ENCODE peak calls at places on chromosomes 12 and 14, in four cellular contexts. M is H9, D is IMR-90, C is neuronal stem cell. A is an unnamed sample.

GRCh38 chr12:87233636-87234035 is 795.6 kb downstream of the C12orf50 start:
- DNase-seq in M (no peak), D (peak), C (no peak), A (no peak)

GRCh38 chr12:85673921-85674420 is 162.2 kb downstream of the RASSF9 start:
- DNase-seq in M (no peak), D (no peak), C (no peak), A (no peak)

GRCh38 chr12:122026706-122027328 is 5.1 kb downstream of the BCL7A start:
- DNase-seq in M (peak), D (no peak), C (no peak), A (no peak)

GRCh38 chr12:51632598-51632997 is 41.6 kb downstream of the SCN8A start:
- DNase-seq in M (no peak), D (no peak), C (no peak), A (no peak)

GRCh38 chr14:56498112-56498511 is 81.5 kb upstream of the TMEM260 start:
- DNase-seq in M (no peak), D (no peak), C (no peak), A (no peak)

GRCh38 chr14:52837451-52837850 is 46.0 kb upstream of the GNPNAT1 start:
- DNase-seq in M (no peak), D (no peak), C (no peak), A (no peak)

GRCh38 chr14:101215936-101216335 is 312.4 kb upstream of the RTL1 start:
- DNase-seq in M (no peak), D (no peak), C (no peak), A (no peak)

GRCh38 chr12:66965613-66966012 is 286.7 kb upstream of the GRIP1 start:
- DNase-seq in M (no peak), D (no peak), C (no peak), A (no peak)

GRCh38 chr12:126385785-126386184 is 1320.5 kb downstream of the AACS start:
- DNase-seq in M (no peak), D (no peak), C (no peak), A (no peak)

GRCh38 chr12:128069359-128069997 is 197.5 kb upstream of the TMEM132C start:
- DNase-seq in M (peak), D (peak), C (peak), A (peak)

GRCh38 chr12:38995249-38995648 is 89.9 kb upstream of the CPNE8 start:
- DNase-seq in M (no peak), D (no peak), C (no peak), A (no peak)

GRCh38 chr12:27549801-27550652 is 26.0 kb downstream of the PPFIBP1 start:
- DNase-seq in M (peak), D (peak), C (no peak), A (peak)

GRCh38 chr12:130818381-130819247 is 20.4 kb downstream of the STX2 start:
- DNase-seq in M (peak), D (no peak), C (peak), A (peak)

GRCh38 chr12:109192358-109192757 is 76.0 kb downstream of the ACACB start:
- DNase-seq in M (no peak), D (peak), C (no peak), A (peak)

GRCh38 chr12:132560421-132560830 is 50.0 kb downstream of the LRCOL1 start:
- DNase-seq in M (no peak), D (no peak), C (no peak), A (no peak)

GRCh38 chr12:41966916-41967315 is 177.8 kb downstream of the GXYLT1 start:
- DNase-seq in M (no peak), D (no peak), C (no peak), A (no peak)

GRCh38 chr12:96359328-96359727 is 40.9 kb downstream of the CDK17 start:
- DNase-seq in M (no peak), D (no peak), C (no peak), A (no peak)

GRCh38 chr12:9751204-9752144 is 9.2 kb downstream of the CD69 start:
- DNase-seq in M (no peak), D (peak), C (no peak), A (peak)

GRCh38 chr12:12804432-12804886 is 8.7 kb upstream of the DDX47 start:
- DNase-seq in M (no peak), D (peak), C (no peak), A (peak)

GRCh38 chr12:53652366-53652765 is 23.5 kb downstream of the ATP5MC2 start:
- DNase-seq in M (no peak), D (peak), C (no peak), A (peak)

GRCh38 chr14:76348898-76349297 is 27.0 kb upstream of the ESRRB start:
- DNase-seq in M (peak), D (peak), C (peak), A (peak)

GRCh38 chr12:120229583-120230325 is 28.8 kb upstream of the RPLP0 start:
- DNase-seq in M (peak), D (no peak), C (no peak), A (peak)

GRCh38 chr14:72774141-72774540 is 119.8 kb downstream of the DPF3 start:
- DNase-seq in M (no peak), D (no peak), C (no peak), A (no peak)

GRCh38 chr14:84458881-84459280 is 1071.1 kb upstream of the FLRT2 start:
- DNase-seq in M (no peak), D (no peak), C (no peak), A (no peak)

GRCh38 chr12:125105600-125105999 is 40.4 kb downstream of the AACS start:
- DNase-seq in M (no peak), D (no peak), C (no peak), A (no peak)

GRCh38 chr14:66315098-66315497 is 171.1 kb upstream of the CCDC196 start:
- DNase-seq in M (no peak), D (no peak), C (no peak), A (no peak)

GRCh38 chr12:8018666-8019581 is 13.6 kb upstream of the FOXJ2 start:
- DNase-seq in M (peak), D (no peak), C (peak), A (peak)

GRCh38 chr12:95083938-95084337 is 10.5 kb upstream of the NR2C1 start:
- DNase-seq in M (no peak), D (peak), C (peak), A (peak)

DNA sequence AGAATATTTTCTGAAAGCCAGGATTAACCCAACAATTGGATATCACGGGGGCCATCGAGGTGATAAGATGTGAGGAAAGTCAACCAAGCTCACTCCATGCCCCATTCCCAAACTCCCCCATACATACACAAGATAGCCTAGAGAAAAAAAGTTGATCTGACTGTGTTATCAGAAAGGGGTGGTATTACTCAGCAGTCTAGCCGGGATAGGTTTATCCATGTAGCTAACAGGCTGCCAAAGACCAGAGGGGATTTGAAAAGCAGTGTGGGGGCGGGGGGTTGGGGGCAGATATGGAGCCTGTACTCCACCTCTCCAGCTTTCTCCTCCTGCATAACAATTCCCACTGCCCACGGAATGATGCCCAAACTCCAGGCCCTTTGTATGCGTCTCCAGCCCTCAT is 13.2 kb upstream of the MAP1LC3B2 start:
- DNase-seq in M (no peak), D (no peak), C (no peak), A (no peak)
- H3K23ac ChIP-seq in M (no peak), D (no peak), C (no peak), A (no peak)

GRCh38 chr12:46219147-46219891 is 49.5 kb downstream of the SLC38A1 start:
- DNase-seq in M (no peak), D (no peak), C (no peak), A (no peak)
- H2BK120ac ChIP-seq in M (no peak), D (no peak), C (no peak), A (no peak)

GRCh38 chr14:98711453-98711852 is 560.5 kb downstream of the BCL11B start:
- DNase-seq in M (no peak), D (no peak), C (no peak), A (no peak)

GRCh38 chr14:98714604-98715003 is 557.4 kb downstream of the BCL11B start:
- DNase-seq in M (no peak), D (no peak), C (no peak), A (no peak)

DNA sequence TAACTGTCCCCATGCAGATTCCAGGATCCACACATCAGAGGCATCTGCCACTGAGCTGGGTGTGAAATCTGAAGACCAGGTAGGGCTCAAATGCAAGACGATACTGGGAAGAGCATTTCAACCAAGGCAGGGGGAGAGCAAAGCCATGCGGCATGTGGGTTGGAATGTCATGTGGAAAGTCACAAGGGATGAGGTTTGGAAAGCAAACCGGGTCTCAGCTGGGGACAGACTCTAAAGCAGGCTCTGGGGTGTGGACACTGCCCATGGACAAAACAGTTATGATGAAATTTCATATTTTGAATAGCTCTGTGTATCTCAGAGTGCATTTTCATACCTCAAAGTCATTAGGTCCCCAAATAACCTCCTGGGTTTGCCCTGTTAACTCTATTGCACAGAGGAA is 556.9 kb downstream of the BCL11B start:
- DNase-seq in M (no peak), D (no peak), C (no peak), A (no peak)
- H3K23ac ChIP-seq in M (no peak), D (no peak), C (no peak), A (no peak)

GRCh38 chr12:6223545-6223944 is 23.3 kb downstream of the CD9 start:
- DNase-seq in M (no peak), D (no peak), C (no peak), A (no peak)

GRCh38 chr12:6222009-6222702 is 22.0 kb downstream of the CD9 start:
- DNase-seq in M (no peak), D (no peak), C (peak), A (peak)

GRCh38 chr12:6218526-6218925 is 18.3 kb downstream of the CD9 start:
- DNase-seq in M (no peak), D (no peak), C (no peak), A (no peak)

GRCh38 chr12:6219980-6220379 is 19.8 kb downstream of the CD9 start:
- DNase-seq in M (peak), D (no peak), C (no peak), A (no peak)

GRCh38 chr12:6221146-6221545 is 20.9 kb downstream of the CD9 start:
- DNase-seq in M (no peak), D (no peak), C (no peak), A (no peak)
- H2BK120ac ChIP-seq in M (no peak), D (no peak), C (no peak), A (no peak)

GRCh38 chr14:74242055-74243042 is 3.1 kb downstream of the VSX2 start:
- DNase-seq in M (no peak), D (no peak), C (no peak), A (peak)
- H3K23ac ChIP-seq in M (no peak), D (no peak), C (no peak), A (peak)

GRCh38 chr14:49942090-49942489 is 49.2 kb downstream of the ARF6 start:
- DNase-seq in M (no peak), D (no peak), C (no peak), A (no peak)

GRCh38 chr14:49946320-49947141 is 53.6 kb downstream of the ARF6 start:
- DNase-seq in M (no peak), D (peak), C (no peak), A (peak)

GRCh38 chr14:49940805-49941421 is 48.0 kb downstream of the ARF6 start:
- DNase-seq in M (no peak), D (peak), C (no peak), A (peak)

GRCh38 chr14:49944501-49944900 is 51.6 kb downstream of the ARF6 start:
- DNase-seq in M (no peak), D (no peak), C (no peak), A (no peak)

GRCh38 chr14:49945448-49946319 is 52.8 kb downstream of the ARF6 start:
- DNase-seq in M (no peak), D (no peak), C (no peak), A (peak)
- H2BK120ac ChIP-seq in M (no peak), D (peak), C (no peak), A (no peak)

GRCh38 chr12:123134265-123134664 is 16.6 kb downstream of the PITPNM2 start:
- DNase-seq in M (no peak), D (no peak), C (no peak), A (no peak)

GRCh38 chr12:123133701-123134100 is 17.2 kb downstream of the PITPNM2 start:
- DNase-seq in M (no peak), D (no peak), C (no peak), A (no peak)

GRCh38 chr12:123131291-123131831 is 19.5 kb downstream of the PITPNM2 start:
- DNase-seq in M (no peak), D (no peak), C (no peak), A (peak)

GRCh38 chr12:123131879-123132402 is 18.9 kb downstream of the PITPNM2 start:
- DNase-seq in M (no peak), D (no peak), C (no peak), A (no peak)

DNA sequence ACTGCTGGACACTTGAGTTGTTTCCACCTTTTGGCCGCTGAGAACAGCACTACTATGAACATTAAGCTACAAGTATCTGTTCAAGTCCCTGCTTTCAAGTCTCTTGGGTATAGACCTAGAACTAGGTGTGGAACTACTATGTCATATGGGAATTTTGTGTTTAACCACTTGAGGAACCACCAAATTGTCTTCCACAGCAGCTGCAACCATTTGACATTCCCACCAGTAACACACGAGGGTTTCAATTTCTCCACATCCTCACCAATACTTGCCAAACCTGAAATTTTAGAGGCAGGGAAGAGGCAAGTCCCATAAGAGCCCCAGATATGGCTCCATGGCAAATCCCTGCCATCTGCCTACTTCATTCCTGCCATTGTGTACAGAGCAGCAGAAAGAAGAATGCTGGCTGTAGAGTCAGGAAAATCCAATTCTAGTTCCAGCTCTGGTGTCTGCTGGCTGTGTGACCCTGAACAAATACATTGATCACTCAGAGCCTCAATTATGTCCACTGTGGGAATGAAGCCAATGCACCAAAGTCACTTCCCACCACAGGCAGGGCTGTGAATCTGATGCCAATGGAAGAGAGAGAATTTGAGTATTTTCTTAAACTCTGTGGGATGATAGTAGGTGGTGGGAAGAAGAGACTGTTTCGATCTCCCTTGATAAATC is 17.8 kb downstream of the PITPNM2 start:
- DNase-seq in M (no peak), D (no peak), C (no peak), A (no peak)
- H3K23ac ChIP-seq in M (no peak), D (no peak), C (no peak), A (no peak)

GRCh38 chr12:64610660-64611429 is 550 bp downstream of the RASSF3 start:
- DNase-seq in M (peak), D (peak), C (peak), A (peak)

GRCh38 chr12:64610092-64610659 is at the start of gene RASSF3:
- DNase-seq in M (peak), D (peak), C (peak), A (peak)

GRCh38 chr12:64609543-64610091 is 678 bp upstream of the RASSF3 start:
- DNase-seq in M (no peak), D (peak), C (peak), A (peak)

GRCh38 chr12:64612843-64613242 is 2.5 kb downstream of the RASSF3 start:
- DNase-seq in M (no peak), D (no peak), C (no peak), A (no peak)

GRCh38 chr12:64611430-64612286 is 1.4 kb downstream of the RASSF3 start:
- DNase-seq in M (no peak), D (peak), C (no peak), A (peak)
- H2BK120ac ChIP-seq in M (no peak), D (peak), C (no peak), A (peak)